ENCODE peak calls at places on chromosomes 16 and 17, in ten cellular contexts. U, W, E, O, H, S, G, M, Y and A are unnamed samples. For H3K36me3, the result is how much of the 10 kb centered on the place peaks cover.

GRCh38 chr16:86756882-86757703 is 178.7 kb downstream of the FOXL1 start:
- DNase-seq in E (no peak), G (no peak), S (no peak), Y (no peak), M (no peak), O (no peak), U (no peak), W (no peak), H (no peak), A (no peak)

GRCh38 chr16:89599451-89599858 is 14.0 kb upstream of the DPEP1 start:
- DNase-seq in Y (peak), E (no peak), H (no peak), U (no peak), M (no peak), O (no peak), W (peak), S (peak), G (no peak), A (no peak)

GRCh38 chr16:89880477-89881367 is 7.3 kb downstream of the TCF25 start:
- DNase-seq in M (no peak), Y (no peak), H (no peak), E (no peak), W (no peak), O (no peak), G (no peak), U (no peak), S (no peak), A (no peak)

GRCh38 chr17:63419949-63420867 is 25.9 kb downstream of the CYB561 start:
- DNase-seq in W (no peak), G (no peak), M (no peak), H (no peak), S (no peak), E (no peak), Y (peak), U (no peak), O (no peak), A (no peak)

GRCh38 chr17:44637066-44637465 is 19.2 kb upstream of the MEIOC start:
- DNase-seq in O (no peak), W (no peak), U (no peak), G (no peak), Y (no peak), S (no peak), H (no peak), E (no peak), M (no peak), A (no peak)

GRCh38 chr16:84606081-84606875 is 11.6 kb downstream of the COTL1 start:
- DNase-seq in Y (peak), M (peak), S (no peak), W (no peak), H (no peak), E (no peak), U (no peak), G (no peak), O (no peak), A (no peak)

GRCh38 chr17:29590979-29591736 is 1.7 kb upstream of the GIT1 start:
- DNase-seq in S (peak), G (no peak), E (peak), W (no peak), O (peak), U (peak), Y (no peak), M (peak), H (peak), A (peak)

GRCh38 chr17:44794699-44795413 is 35.2 kb downstream of the GJC1 start:
- DNase-seq in M (no peak), U (no peak), S (no peak), E (no peak), H (no peak), W (no peak), Y (no peak), O (no peak), G (no peak), A (no peak)

GRCh38 chr17:61459968-61460718 is 7.9 kb downstream of the TBX4 start:
- DNase-seq in W (no peak), E (no peak), Y (no peak), U (no peak), S (no peak), G (no peak), O (no peak), M (no peak), H (no peak), A (no peak)

GRCh38 chr17:8956521-8956920 is 9.0 kb downstream of the PIK3R5 start:
- DNase-seq in E (no peak), O (no peak), S (no peak), M (no peak), Y (no peak), W (no peak), G (no peak), H (no peak), U (no peak), A (no peak)

GRCh38 chr17:45675892-45676291 is 108.2 kb upstream of the CRHR1 start:
- DNase-seq in M (no peak), S (no peak), E (no peak), O (no peak), H (no peak), Y (no peak), G (no peak), U (no peak), W (no peak), A (no peak)

GRCh38 chr16:82741073-82741615 is 114.4 kb downstream of the CDH13 start:
- DNase-seq in U (no peak), O (no peak), W (no peak), H (no peak), S (no peak), E (no peak), G (no peak), M (no peak), Y (no peak), A (no peak)

GRCh38 chr17:76946772-76947135 is 78.5 kb downstream of the MGAT5B start:
- DNase-seq in U (no peak), E (no peak), W (peak), O (no peak), G (no peak), M (no peak), Y (no peak), H (no peak), S (no peak), A (no peak)

GRCh38 chr16:50548659-50549560 is 714 bp downstream of the NKD1 start:
- DNase-seq in E (no peak), G (no peak), H (no peak), U (no peak), O (peak), W (no peak), S (peak), Y (peak), M (no peak), A (peak)

GRCh38 chr16:87740441-87740840 is 25.3 kb downstream of the KLHDC4 start:
- DNase-seq in G (no peak), M (no peak), Y (no peak), U (no peak), O (no peak), E (no peak), S (no peak), H (no peak), W (no peak), A (no peak)

GRCh38 chr17:28325221-28325620 is 6.2 kb downstream of the TMEM97 start:
- DNase-seq in M (peak), W (no peak), G (no peak), E (no peak), Y (no peak), H (no peak), U (no peak), S (no peak), O (no peak), A (no peak)

GRCh38 chr16:79172306-79172705 is 428.2 kb downstream of the MAF start:
- DNase-seq in U (no peak), S (no peak), W (no peak), O (no peak), M (no peak), H (no peak), Y (no peak), E (no peak), G (no peak), A (no peak)

GRCh38 chr17:69060835-69061234 is at the start of gene ABCA9:
- DNase-seq in W (no peak), G (no peak), H (no peak), E (peak), O (peak), Y (no peak), S (no peak), M (no peak), U (no peak), A (no peak)

GRCh38 chr16:67528870-67529638 is 425 bp downstream of the RIPOR1 start:
- DNase-seq in E (no peak), W (peak), M (no peak), G (peak), S (no peak), U (no peak), H (no peak), Y (no peak), O (peak), A (no peak)

GRCh38 chr16:6081320-6081976 is 983.9 kb upstream of the EEF2KMT start:
- DNase-seq in G (no peak), O (no peak), M (no peak), S (peak), Y (no peak), W (no peak), H (no peak), E (no peak), U (peak), A (no peak)

GRCh38 chr17:75468311-75468754 is 11.9 kb downstream of the TMEM94 start:
- DNase-seq in S (no peak), W (no peak), Y (no peak), G (no peak), O (no peak), U (no peak), M (no peak), E (no peak), H (peak), A (no peak)

GRCh38 chr17:32015245-32016013 is 8.2 kb downstream of the LRRC37B start:
- DNase-seq in E (no peak), G (no peak), Y (no peak), O (no peak), S (no peak), U (no peak), W (no peak), H (no peak), M (no peak), A (no peak)

GRCh38 chr16:17483266-17483864 is 12.6 kb upstream of the XYLT1 start:
- DNase-seq in U (no peak), O (no peak), M (no peak), H (no peak), W (no peak), Y (no peak), G (no peak), E (no peak), S (no peak), A (no peak)

GRCh38 chr16:67967956-67968439 is 439 bp downstream of the SLC12A4 start:
- DNase-seq in E (no peak), S (peak), O (peak), Y (peak), H (peak), W (peak), G (peak), M (no peak), U (peak), A (peak)

GRCh38 chr16:54489225-54489781 is 202.7 kb upstream of the IRX3 start:
- DNase-seq in Y (no peak), E (no peak), W (no peak), S (peak), H (no peak), G (no peak), O (no peak), M (no peak), U (no peak), A (no peak)

GRCh38 chr17:63477471-63478440 is 895 bp downstream of the ACE start:
- DNase-seq in M (no peak), Y (no peak), O (no peak), H (no peak), G (no peak), E (no peak), W (peak), U (no peak), S (peak), A (no peak)

GRCh38 chr16:3266873-3267537 is 10.6 kb upstream of the MEFV start:
- DNase-seq in H (no peak), G (no peak), W (no peak), E (no peak), U (no peak), M (no peak), O (no peak), S (no peak), Y (no peak), A (no peak)
- TF ChIP-seq CTCF in H (peak), G (peak), W (peak), E (peak), U (peak), M (no peak), O (no peak), S (peak), Y (peak), A (peak)

DNA sequence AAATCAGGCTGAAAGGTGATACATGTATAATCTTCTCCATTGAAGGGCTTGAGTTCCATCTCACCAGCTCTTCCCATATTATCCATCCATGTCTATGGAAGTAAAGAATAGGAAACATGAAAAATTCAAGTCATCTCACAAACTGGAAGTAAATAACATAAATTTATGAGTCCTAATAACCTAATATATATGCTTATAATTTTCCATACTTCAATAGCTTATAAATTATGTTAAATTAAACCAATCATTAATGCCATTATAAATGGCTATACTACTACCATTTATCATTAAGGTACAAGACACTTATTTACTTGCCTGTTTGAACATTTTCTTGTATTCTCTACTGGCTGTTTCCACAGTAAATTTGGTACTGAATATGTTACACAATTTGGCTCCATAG is 4.8 kb downstream of the TOP2A start:
- DNase-seq in O (no peak), M (no peak), S (no peak), U (no peak), Y (no peak), H (no peak), G (no peak), E (no peak), W (no peak), A (no peak)
- H3K36me3 ChIP-seq in O (under half), M (under half), S (under half), U (under half), Y (under half), H (under half), G (under half), E (under half), W (under half), A (under half)

GRCh38 chr17:74429604-74430384 is 2.1 kb upstream of the GPRC5C start:
- DNase-seq in G (no peak), U (peak), W (peak), M (no peak), S (peak), Y (no peak), O (peak), E (no peak), H (no peak), A (no peak)

GRCh38 chr17:74432484-74433391 is 850 bp downstream of the GPRC5C start:
- DNase-seq in G (no peak), Y (no peak), S (no peak), W (peak), H (no peak), E (no peak), U (no peak), O (no peak), M (no peak), A (no peak)

GRCh38 chr17:74431568-74432483 is at the start of gene GPRC5C:
- DNase-seq in U (peak), W (peak), S (peak), O (peak), Y (peak), E (peak), H (peak), G (peak), M (peak), A (peak)

GRCh38 chr17:74430385-74430705 is 1.5 kb upstream of the GPRC5C start:
- DNase-seq in Y (no peak), M (no peak), H (no peak), E (no peak), S (no peak), G (no peak), U (no peak), W (no peak), O (no peak), A (no peak)

DNA sequence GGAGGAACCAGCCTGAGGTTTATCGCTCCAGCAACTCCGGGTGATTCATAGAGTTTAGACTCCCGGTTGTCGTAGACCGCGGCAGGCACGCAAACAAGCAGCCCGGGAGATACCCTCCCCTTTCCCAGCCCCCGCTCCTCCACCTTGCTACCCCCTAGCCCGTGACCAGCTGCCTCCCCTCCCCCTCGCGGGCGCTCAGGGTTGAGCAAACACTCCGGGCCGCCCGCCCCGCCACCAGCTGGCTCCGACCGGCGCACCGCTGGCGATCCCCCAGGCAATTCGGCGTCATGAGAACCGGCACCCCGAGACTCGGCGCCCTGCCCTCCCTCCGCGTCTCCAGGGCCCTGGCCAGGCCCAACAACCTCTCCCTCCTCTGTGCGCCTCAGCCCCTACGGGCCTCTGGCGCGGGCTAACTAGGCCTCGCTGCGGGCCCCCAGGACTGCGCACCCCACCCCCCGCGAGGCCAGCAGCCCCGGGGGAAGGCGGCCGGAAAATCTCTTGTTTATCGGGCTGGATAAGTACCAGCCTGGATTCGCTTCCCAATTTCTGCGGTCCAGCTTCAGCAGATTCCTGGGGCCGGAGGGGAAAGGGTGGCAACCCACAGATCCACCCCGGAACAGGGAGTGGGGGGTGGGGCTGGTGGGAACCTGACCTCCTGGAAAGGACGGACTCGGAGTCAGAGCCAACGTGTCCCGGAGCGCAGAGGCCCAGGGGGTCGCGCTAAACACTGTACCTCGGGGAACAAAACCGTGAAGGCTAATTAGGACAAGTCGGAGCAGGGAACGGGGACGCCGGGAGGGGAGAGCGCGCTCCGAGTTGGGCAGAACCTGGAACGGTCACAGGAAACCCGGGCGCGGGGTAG is 951 bp upstream of the GPRC5C start:
- DNase-seq in M (peak), W (peak), H (peak), Y (no peak), G (peak), O (peak), S (peak), U (peak), E (peak), A (peak)
- H3K4me3 ChIP-seq in M (peak), W (peak), H (peak), Y (peak), G (peak), O (peak), S (peak), U (peak), E (peak), A (peak)

DNA sequence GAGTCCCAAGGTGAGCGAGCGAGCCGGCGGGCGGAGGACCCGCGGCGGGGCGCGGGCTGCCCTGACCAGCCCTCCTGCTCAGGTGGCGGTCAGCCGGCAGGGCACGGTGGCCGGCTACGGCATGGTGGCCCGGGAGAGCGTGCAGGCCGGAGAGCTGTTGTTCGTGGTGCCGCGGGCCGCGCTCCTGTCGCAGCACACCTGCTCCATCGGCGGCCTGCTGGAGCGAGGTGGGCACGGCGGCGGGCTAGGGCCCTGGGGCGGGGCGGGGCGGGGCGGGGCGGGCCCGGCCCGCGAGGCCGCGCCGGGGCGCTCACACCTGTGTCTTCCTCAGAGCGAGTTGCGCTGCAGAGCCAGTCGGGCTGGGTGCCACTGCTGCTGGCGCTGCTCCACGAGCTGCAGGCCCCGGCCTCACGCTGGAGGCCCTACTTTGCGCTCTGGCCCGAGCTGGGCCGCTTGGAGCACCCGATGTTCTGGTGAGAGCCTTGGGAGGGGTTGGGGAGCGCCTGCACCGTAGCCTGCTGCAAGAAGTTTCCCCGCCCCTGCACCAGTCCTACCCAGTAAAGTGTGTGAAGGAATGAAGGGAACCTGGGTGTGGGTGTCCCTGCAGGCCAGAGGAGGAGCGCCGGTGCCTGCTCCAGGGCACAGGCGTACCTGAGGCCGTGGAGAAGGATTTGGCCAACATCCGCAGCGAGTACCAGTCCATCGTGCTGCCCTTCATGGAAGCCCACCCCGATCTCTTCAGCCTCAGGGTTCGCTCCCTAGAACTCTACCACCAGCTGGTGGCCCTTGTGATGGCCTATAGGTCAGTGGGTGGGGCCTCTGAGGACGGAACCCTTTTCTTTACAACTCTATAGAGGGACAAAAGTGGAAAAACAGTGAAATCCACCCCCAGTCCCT is 802 bp downstream of the SETD6 start:
- DNase-seq in S (peak), W (peak), M (peak), U (peak), Y (peak), E (no peak), G (no peak), H (peak), O (no peak), A (peak)
- TF ChIP-seq CTCF in S (no peak), W (peak), M (no peak), U (no peak), Y (no peak), E (no peak), G (peak), H (no peak), O (no peak), A (no peak)

GRCh38 chr16:24950275-24950674 is 64.9 kb downstream of the ARHGAP17 start:
- DNase-seq in M (no peak), S (peak), E (no peak), H (no peak), O (no peak), W (no peak), U (no peak), G (no peak), Y (no peak), A (no peak)

GRCh38 chr16:24954137-24954536 is 61.0 kb downstream of the ARHGAP17 start:
- DNase-seq in O (no peak), G (no peak), U (no peak), W (no peak), S (no peak), M (no peak), Y (no peak), H (no peak), E (no peak), A (no peak)

GRCh38 chr16:24957887-24958286 is 57.3 kb downstream of the ARHGAP17 start:
- DNase-seq in M (no peak), U (no peak), S (peak), O (no peak), E (no peak), G (no peak), Y (no peak), W (no peak), H (no peak), A (no peak)

GRCh38 chr16:24953721-24954120 is 61.4 kb downstream of the ARHGAP17 start:
- DNase-seq in H (no peak), W (no peak), M (no peak), U (no peak), S (peak), O (no peak), E (no peak), Y (no peak), G (no peak), A (no peak)

GRCh38 chr16:24955975-24956731 is 59.0 kb downstream of the ARHGAP17 start:
- DNase-seq in Y (no peak), G (no peak), W (no peak), H (no peak), E (no peak), O (no peak), M (no peak), U (no peak), S (no peak), A (no peak)
- H3K36me3 ChIP-seq in Y (under half), G (half or more), W (half or more), H (under half), E (half or more), O (under half), M (under half), U (half or more), S (under half), A (half or more)

DNA sequence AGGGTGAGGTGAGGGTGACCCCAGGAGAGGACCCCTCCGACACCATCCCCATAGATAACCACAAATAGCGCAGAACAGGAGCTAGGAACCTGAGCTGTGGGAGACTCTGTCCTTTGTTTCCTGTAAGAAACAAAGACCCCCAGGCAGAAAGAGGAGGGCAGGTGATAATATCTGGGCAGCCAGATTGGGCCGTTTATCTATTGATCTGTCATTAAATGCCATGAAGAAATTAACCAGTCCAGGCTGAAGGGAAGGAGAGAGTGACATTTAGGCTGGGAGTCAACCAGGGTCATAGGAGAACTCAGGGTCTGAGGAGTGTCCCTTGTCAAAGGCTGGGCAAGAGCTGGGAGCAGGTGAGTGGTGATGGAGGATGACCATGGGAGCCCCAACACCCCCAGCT is 157.8 kb downstream of the C16orf78 start:
- DNase-seq in M (no peak), U (no peak), O (no peak), S (no peak), W (no peak), H (no peak), Y (no peak), G (no peak), E (no peak), A (no peak)
- H3K4me3 ChIP-seq in M (no peak), U (no peak), O (no peak), S (no peak), W (no peak), H (no peak), Y (no peak), G (no peak), E (no peak), A (no peak)

GRCh38 chr17:14201087-14201486 is 35.6 kb downstream of the CDRT15 start:
- DNase-seq in S (peak), W (no peak), Y (peak), G (no peak), O (no peak), E (no peak), M (peak), U (no peak), H (no peak), A (no peak)
- TF ChIP-seq CTCF in S (no peak), W (no peak), Y (no peak), G (no peak), O (no peak), E (no peak), M (no peak), U (no peak), H (no peak), A (no peak)